ENCODE peak calls at places on chromosomes 16 and 17, in eight cellular contexts. E is LHCN-M2, L is uterus, H is EL, Z is caudate nucleus, M is Right ventricle myocardium inferior, P is iPS DF 19.7, N is DMS 273 treated with DMSO at 0.1 percent for 48 hours. W is an unnamed sample.

GRCh38 chr16:9134739-9135138 is 43.3 kb downstream of the HAPSTR1 start:
- DNase-seq in E (peak; percentile 47), L (no peak), H (peak; percentile 56), Z (peak; percentile 16), M (no peak), P (peak; percentile 45), N (peak; percentile 36), W (peak; percentile 78)

GRCh38 chr17:82317394-82318168 is at the start of gene CD7:
- DNase-seq in E (no peak), L (no peak), H (no peak), Z (no peak), M (no peak), P (no peak), N (no peak), W (no peak)

GRCh38 chr17:66283971-66284370 is 18.4 kb upstream of the PRKCA start:
- DNase-seq in E (peak; percentile 25), L (no peak), H (no peak), Z (no peak), M (no peak), P (no peak), N (no peak), W (no peak)

GRCh38 chr16:30413116-30413806 is 5.9 kb downstream of the ZNF771 start:
- DNase-seq in E (no peak), L (no peak), H (no peak), Z (no peak), M (no peak), P (no peak), N (no peak), W (no peak)

GRCh38 chr17:10336393-10336792 is 36.4 kb downstream of the MYH13 start:
- DNase-seq in E (no peak), L (no peak), H (no peak), Z (no peak), M (no peak), P (no peak), N (no peak), W (no peak)

GRCh38 chr17:5226940-5227878 is 7.5 kb downstream of the SCIMP start:
- DNase-seq in E (no peak), L (no peak), H (no peak), Z (no peak), M (no peak), P (no peak), N (no peak), W (no peak)

GRCh38 chr16:84940670-84941551 is 70.4 kb downstream of the ZDHHC7 start:
- DNase-seq in E (no peak), L (peak; percentile 68), H (peak; percentile 46), Z (no peak), M (peak; percentile 51), P (no peak), N (no peak), W (no peak)

GRCh38 chr17:59846391-59847165 is 46.2 kb downstream of the TUBD1 start:
- DNase-seq in E (peak; percentile 59), L (peak; percentile 91), H (peak; percentile 52), Z (no peak), M (no peak), P (no peak), N (no peak), W (no peak)

GRCh38 chr17:77499699-77500435 is 359.1 kb downstream of the SEC14L1 start:
- DNase-seq in E (no peak), L (peak; percentile 9), H (no peak), Z (no peak), M (no peak), P (no peak), N (no peak), W (peak; percentile 18)

GRCh38 chr17:76820039-76820438 is 48.2 kb upstream of the MGAT5B start:
- DNase-seq in E (no peak), L (no peak), H (no peak), Z (no peak), M (no peak), P (no peak), N (no peak), W (no peak)

GRCh38 chr17:73311428-73311780 is 397 bp downstream of the CDC42EP4 start:
- DNase-seq in E (no peak), L (no peak), H (no peak), Z (no peak), M (no peak), P (no peak), N (no peak), W (no peak)

GRCh38 chr16:15613676-15614075 is 29.3 kb downstream of the MARF1 start:
- DNase-seq in E (no peak), L (no peak), H (no peak), Z (no peak), M (no peak), P (no peak), N (no peak), W (no peak)

GRCh38 chr17:69820881-69821473 is 254.0 kb upstream of the KCNJ16 start:
- DNase-seq in E (peak; percentile 28), L (no peak), H (no peak), Z (no peak), M (no peak), P (no peak), N (no peak), W (no peak)

GRCh38 chr17:33127706-33128105 is 136.1 kb downstream of the SPACA3 start:
- DNase-seq in E (no peak), L (no peak), H (no peak), Z (peak; percentile 58), M (no peak), P (no peak), N (no peak), W (no peak)

GRCh38 chr17:47829870-47830269 is 1.5 kb downstream of the MRPL10 start:
- DNase-seq in E (no peak), L (no peak), H (no peak), Z (no peak), M (no peak), P (no peak), N (no peak), W (no peak)

W was measured in WERI-Rb-1.